ENCODE peak calls at places on chromosomes 5 and 9, in nine cellular contexts. G is cardiac muscle cell; Q is H9; Y is left ventricle myocardium inferior; R is CD8-positive, alpha-beta T cell; N is heart right ventricle; U is mammary epithelial cell; A is K562; S is upper lobe of right lung. V is an unnamed sample.

GRCh38 chr5:77628840-77629552 is 9.5 kb downstream of the OTP start:
- DNase-seq in R (no peak), Q (no peak), Y (no peak), N (no peak), U (no peak), S (no peak), G (no peak), A (no peak), V (no peak)

GRCh38 chr9:4674783-4675182 is 4.6 kb upstream of the CDC37L1 start:
- DNase-seq in S (no peak), N (no peak), Y (no peak), Q (no peak), R (no peak), A (no peak), G (peak; percentile 65), U (peak; percentile 65), V (no peak)

GRCh38 chr9:93184439-93185221 is 691 bp downstream of the WNK2 start:
- DNase-seq in S (no peak), Y (no peak), R (no peak), G (no peak), N (peak; percentile 13), U (peak; percentile 2), Q (no peak), A (peak; percentile 36), V (no peak)

GRCh38 chr9:30522486-30522885 is 1862.0 kb upstream of the ACO1 start:
- DNase-seq in S (no peak), Q (no peak), U (no peak), N (no peak), R (no peak), Y (no peak), G (no peak), A (no peak), V (no peak)

GRCh38 chr5:34053133-34053532 is 10.1 kb upstream of the C1QTNF3 start:
- DNase-seq in S (no peak), Y (no peak), U (peak; percentile 91), N (no peak), G (peak; percentile 60), A (no peak), Q (no peak), R (no peak), V (no peak)

GRCh38 chr5:134526483-134527155 is 1.1 kb downstream of the JADE2 start:
- DNase-seq in Q (peak; percentile 95), S (peak; percentile 93), Y (peak; percentile 82), A (peak; percentile 84), R (peak; percentile 69), U (no peak), N (peak; percentile 84), G (peak; percentile 38), V (peak; percentile 82)

GRCh38 chr9:93116049-93116961 is 17.7 kb downstream of the NINJ1 start:
- DNase-seq in G (peak; percentile 84), N (peak; percentile 63), S (peak; percentile 88), U (no peak), Y (peak; percentile 72), Q (no peak), R (peak; percentile 3), A (peak; percentile 45), V (peak; percentile 88)

GRCh38 chr5:132782101-132782500 is 5.1 kb upstream of the SEPTIN8 start:
- DNase-seq in G (peak; percentile 42), Y (no peak), S (no peak), Q (peak; percentile 17), R (no peak), U (peak; percentile 20), A (no peak), N (no peak), V (no peak)

GRCh38 chr5:51829691-51830090 is 446.4 kb downstream of the ISL1 start:
- DNase-seq in A (no peak), Q (no peak), Y (no peak), S (no peak), R (no peak), U (peak; percentile 43), G (no peak), N (no peak), V (no peak)

GRCh38 chr9:91334053-91334452 is 27.7 kb downstream of the AUH start:
- DNase-seq in S (no peak), U (no peak), Q (no peak), G (no peak), R (no peak), N (no peak), Y (no peak), A (no peak), V (no peak)

GRCh38 chr5:135223404-135223803 is 175.6 kb downstream of the MACROH2A1 start:
- DNase-seq in N (no peak), S (peak; percentile 21), Y (no peak), G (no peak), Q (no peak), R (no peak), A (no peak), U (no peak), V (no peak)

GRCh38 chr5:126403156-126403555 is 20.1 kb upstream of the GRAMD2B start:
- DNase-seq in A (no peak), Q (no peak), S (no peak), G (peak; percentile 28), N (no peak), U (no peak), Y (no peak), R (no peak), V (no peak)

GRCh38 chr5:149217802-149218153 is 53.9 kb upstream of the AFAP1L1 start:
- DNase-seq in Q (no peak), N (peak; percentile 64), S (no peak), A (no peak), U (no peak), G (no peak), R (no peak), Y (peak; percentile 41), V (no peak)

GRCh38 chr5:163642904-163643303 is 137.5 kb downstream of the MAT2B start:
- DNase-seq in A (no peak), U (no peak), S (no peak), N (no peak), Y (no peak), R (no peak), Q (no peak), G (no peak), V (no peak)

GRCh38 chr9:77475641-77476473 is 172.3 kb downstream of the GNA14 start:
- DNase-seq in Y (no peak), A (no peak), U (no peak), S (no peak), R (peak; percentile 51), G (peak; percentile 70), Q (no peak), N (no peak), V (no peak)

GRCh38 chr9:126532019-126532462 is 81.7 kb upstream of the LMX1B start:
- DNase-seq in S (no peak), G (peak; percentile 54), A (no peak), Q (peak; percentile 25), N (peak; percentile 59), U (no peak), R (no peak), Y (peak; percentile 77), V (no peak)

GRCh38 chr9:125325821-125326220 is 64.2 kb downstream of the GAPVD1 start:
- DNase-seq in A (no peak), R (no peak), S (no peak), Q (no peak), N (no peak), Y (no peak), U (peak; percentile 70), G (peak; percentile 19), V (no peak)

GRCh38 chr9:137082222-137082924 is 4.4 kb upstream of the MAN1B1 start:
- DNase-seq in A (no peak), G (no peak), Q (no peak), U (no peak), R (no peak), S (peak; percentile 62), Y (no peak), N (no peak), V (no peak)
- H3K4me1 ChIP-seq in A (peaks cover 22% of the 10 kb centered on the region), G (no peaks in the 10 kb centered on the region), Q (no peaks in the 10 kb centered on the region), U (peaks cover 49% of the 10 kb centered on the region), R (peaks cover 24% of the 10 kb centered on the region), S (peaks cover 18% of the 10 kb centered on the region), Y (peaks cover 39% of the 10 kb centered on the region), N (peaks cover 24% of the 10 kb centered on the region), V (peaks cover 10% of the 10 kb centered on the region)

DNA sequence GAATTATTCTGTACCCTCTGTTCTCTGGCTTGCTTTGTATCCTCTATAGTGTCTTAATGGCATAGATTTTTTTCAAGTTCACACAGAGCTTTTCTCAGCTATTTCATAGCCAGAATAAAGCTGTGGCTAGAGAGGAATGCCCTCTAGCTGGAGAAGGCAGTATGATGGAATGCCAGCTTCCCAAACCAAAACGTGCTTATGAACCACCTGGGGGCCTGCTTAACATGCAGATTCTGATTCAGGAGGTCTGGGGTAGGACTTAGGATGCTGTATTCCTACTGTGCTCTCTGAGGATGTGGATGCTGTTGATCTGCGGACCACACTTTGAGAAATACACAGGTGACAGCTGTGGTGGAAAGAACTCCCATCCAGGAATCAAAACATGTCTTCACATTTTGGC is 49.9 kb upstream of the DPYSL3 start:
- DNase-seq in Q (peak; percentile 53), S (no peak), N (no peak), A (no peak), Y (no peak), R (no peak), U (no peak), G (no peak), V (no peak)
- TF ChIP-seq CTCF in Q (peak; percentile 36), S (no peak), N (no peak), A (no peak), Y (no peak), R (no peak), U (peak; percentile 30), G (peak; percentile 5), V (no peak)

DNA sequence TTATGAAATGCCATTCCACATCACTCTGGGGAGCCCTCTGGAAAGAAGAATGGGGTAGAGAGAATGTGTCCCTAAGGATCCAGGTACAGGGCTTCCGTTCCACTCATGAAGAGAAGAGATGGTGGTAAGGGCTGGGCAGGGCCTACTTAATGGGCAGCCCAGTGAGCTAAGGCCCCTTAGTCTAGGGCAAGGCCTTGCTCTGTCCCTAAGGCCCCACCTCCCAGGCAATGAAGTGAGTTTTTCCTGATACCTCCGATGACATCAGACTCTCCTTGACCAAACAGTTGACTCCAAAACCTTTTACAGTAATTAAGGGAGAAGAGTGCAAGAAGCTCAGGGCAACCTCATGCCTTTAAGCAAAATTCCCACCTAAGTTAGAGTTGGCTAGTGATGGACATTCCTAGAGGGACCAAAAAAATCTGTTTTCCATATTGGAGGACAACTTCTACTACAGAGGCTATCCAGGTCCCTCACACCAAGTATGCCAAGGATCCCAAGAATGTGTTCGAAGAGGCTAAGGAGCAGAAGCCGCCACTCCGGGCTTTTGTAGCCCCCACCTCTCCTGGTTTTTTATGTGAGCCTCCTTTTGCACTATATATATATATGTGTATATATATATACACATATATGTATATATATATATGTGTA is 5.9 kb downstream of the KLF9 start:
- DNase-seq in N (no peak), A (no peak), G (peak; percentile 47), Q (no peak), Y (no peak), U (no peak), S (no peak), R (no peak), V (no peak)
- H3K4me1 ChIP-seq in N (peaks cover 78% of the 10 kb centered on the region), A (peaks cover 43% of the 10 kb centered on the region), G (no peaks in the 10 kb centered on the region), Q (peaks cover 7% of the 10 kb centered on the region), Y (peaks cover 91% of the 10 kb centered on the region), U (peaks cover 29% of the 10 kb centered on the region), S (peaks cover 73% of the 10 kb centered on the region), R (peaks cover 63% of the 10 kb centered on the region), V (peaks cover 67% of the 10 kb centered on the region)

GRCh38 chr5:75152861-75153260 is 83.8 kb downstream of the ANKRD31 start:
- DNase-seq in Q (no peak), G (peak; percentile 0), R (no peak), S (no peak), Y (no peak), A (no peak), U (peak; percentile 76), N (no peak), V (no peak)

DNA sequence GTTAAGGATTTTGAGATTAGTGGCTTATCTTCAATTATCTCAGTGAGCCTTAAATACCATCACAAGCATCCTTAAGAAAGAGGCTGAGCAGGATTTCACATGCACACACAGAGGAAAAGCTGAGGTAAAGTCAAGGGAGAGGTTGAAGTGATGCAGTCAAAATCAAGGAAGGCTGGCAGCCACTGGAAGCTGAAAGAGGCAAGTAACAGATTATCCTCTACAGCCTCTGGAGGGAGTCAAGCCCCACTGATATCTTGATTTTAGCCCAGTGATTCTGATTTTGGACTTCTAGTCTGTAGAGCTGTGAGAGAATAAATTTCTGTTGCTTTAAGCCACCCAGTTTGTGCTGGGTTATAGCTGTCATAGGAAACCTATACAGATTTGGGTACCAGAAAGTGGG is 80.1 kb downstream of the ANKRD31 start:
- DNase-seq in Y (no peak), R (no peak), A (no peak), Q (no peak), N (no peak), U (peak; percentile 19), G (no peak), S (no peak), V (no peak)
- TF ChIP-seq CTCF in Y (no peak), R (no peak), A (no peak), Q (peak; percentile 61), N (no peak), U (peak; percentile 37), G (no peak), S (no peak), V (no peak)